ENCODE peak calls at places on chromosome 21, in nine cellular contexts. J is OCI-LY7; C is neural progenitor cell; Z is aorta; N is CD4-positive, CD25-positive, alpha-beta regulatory T cell; F is upper lobe of right lung; B is IMR-90; K is right cardiac atrium; M is hepatocyte. H is an unnamed sample. For H3K9me3, the result is how much of the 10 kb centered on the place peaks cover.

GRCh38 chr21:32867587-32867986 is 96.0 kb upstream of the PAXBP1 start:
- DNase-seq in J (no peak), C (no peak), Z (no peak), N (no peak), F (no peak), B (no peak), K (no peak), M (no peak), H (no peak)

GRCh38 chr21:36976882-36977651 is 10.6 kb upstream of the HLCS start:
- DNase-seq in J (peak), C (peak), Z (no peak), N (no peak), F (no peak), B (peak), K (no peak), M (peak), H (peak)

GRCh38 chr21:18522181-18522771 is 118.7 kb upstream of the TMPRSS15 start:
- DNase-seq in J (no peak), C (peak), Z (no peak), N (no peak), F (no peak), B (no peak), K (no peak), M (peak), H (no peak)

GRCh38 chr21:15062566-15062965 is 2.2 kb downstream of the NRIP1 start:
- DNase-seq in J (no peak), C (no peak), Z (no peak), N (no peak), F (no peak), B (no peak), K (no peak), M (no peak), H (no peak)

GRCh38 chr21:34704119-34704518 is 35.3 kb downstream of the CLIC6 start:
- DNase-seq in J (no peak), C (no peak), Z (no peak), N (no peak), F (no peak), B (peak), K (no peak), M (no peak), H (no peak)

GRCh38 chr21:44421901-44422840 is 33.1 kb upstream of the LRRC3 start:
- DNase-seq in J (no peak), C (no peak), Z (peak), N (no peak), F (peak), B (no peak), K (no peak), M (no peak), H (no peak)

GRCh38 chr21:44773291-44773932 is 28.2 kb downstream of the UBE2G2 start:
- DNase-seq in J (no peak), C (no peak), Z (no peak), N (no peak), F (peak), B (no peak), K (no peak), M (no peak), H (no peak)

GRCh38 chr21:34018910-34019309 is 54.5 kb upstream of the MRPS6 start:
- DNase-seq in J (peak), C (no peak), Z (no peak), N (no peak), F (no peak), B (no peak), K (no peak), M (no peak), H (no peak)

GRCh38 chr21:38301321-38302214 is 44.8 kb downstream of the KCNJ15 start:
- DNase-seq in J (no peak), C (no peak), Z (no peak), N (no peak), F (no peak), B (no peak), K (no peak), M (no peak), H (no peak)

GRCh38 chr21:43740497-43741156 is 21.7 kb downstream of the PDXK start:
- DNase-seq in J (no peak), C (peak), Z (no peak), N (peak), F (peak), B (no peak), K (peak), M (peak), H (no peak)

GRCh38 chr21:45093064-45093532 is 18.7 kb downstream of the ADARB1 start:
- DNase-seq in J (no peak), C (no peak), Z (peak), N (no peak), F (no peak), B (no peak), K (peak), M (no peak), H (no peak)

GRCh38 chr21:46130721-46131720 is 24.4 kb downstream of the FTCD start:
- DNase-seq in J (no peak), C (no peak), Z (peak), N (no peak), F (no peak), B (no peak), K (peak), M (no peak), H (no peak)

GRCh38 chr21:45525910-45526306 is 16.3 kb downstream of the SLC19A1 start:
- DNase-seq in J (no peak), C (no peak), Z (peak), N (no peak), F (peak), B (no peak), K (peak), M (no peak), H (no peak)

GRCh38 chr21:32214654-32215305 is 64.1 kb downstream of the MIS18A start:
- DNase-seq in J (no peak), C (no peak), Z (no peak), N (no peak), F (no peak), B (no peak), K (no peak), M (no peak), H (no peak)

GRCh38 chr21:31558839-31559367 is 100.6 kb upstream of the SOD1 start:
- DNase-seq in J (peak), C (peak), Z (peak), N (peak), F (peak), B (peak), K (peak), M (peak), H (peak)

GRCh38 chr21:39502631-39503030 is 50.9 kb downstream of the SH3BGR start:
- DNase-seq in J (no peak), C (no peak), Z (no peak), N (no peak), F (no peak), B (no peak), K (peak), M (no peak), H (no peak)

GRCh38 chr21:46428987-46429710 is 29.5 kb upstream of the DIP2A start:
- DNase-seq in J (no peak), C (no peak), Z (no peak), N (no peak), F (no peak), B (no peak), K (no peak), M (no peak), H (no peak)

GRCh38 chr21:33541105-33541711 is 709 bp downstream of the GART start:
- DNase-seq in J (peak), C (peak), Z (no peak), N (no peak), F (no peak), B (peak), K (peak), M (no peak), H (no peak)

GRCh38 chr21:31370893-31371652 is 27.0 kb upstream of the TIAM1 start:
- DNase-seq in J (no peak), C (no peak), Z (no peak), N (no peak), F (no peak), B (peak), K (peak), M (peak), H (no peak)

GRCh38 chr21:38267991-38268858 is 11.4 kb downstream of the KCNJ15 start:
- DNase-seq in J (no peak), C (no peak), Z (no peak), N (no peak), F (no peak), B (no peak), K (no peak), M (peak), H (no peak)

GRCh38 chr21:34092241-34092921 is 19.0 kb downstream of the MRPS6 start:
- DNase-seq in J (no peak), C (no peak), Z (no peak), N (no peak), F (no peak), B (no peak), K (no peak), M (no peak), H (no peak)

GRCh38 chr21:44729336-44730027 is 18.1 kb upstream of the TSPEAR start:
- DNase-seq in J (no peak), C (no peak), Z (no peak), N (no peak), F (peak), B (no peak), K (no peak), M (no peak), H (no peak)

GRCh38 chr21:35703704-35704103 is 356.6 kb downstream of the SETD4 start:
- DNase-seq in J (no peak), C (no peak), Z (no peak), N (no peak), F (no peak), B (no peak), K (no peak), M (no peak), H (no peak)

GRCh38 chr21:44892095-44892494 is 18.6 kb upstream of the PTTG1IP start:
- DNase-seq in J (no peak), C (peak), Z (peak), N (no peak), F (no peak), B (no peak), K (peak), M (no peak), H (no peak)

GRCh38 chr21:46667735-46668380 is 32.4 kb downstream of the PRMT2 start:
- DNase-seq in J (no peak), C (peak), Z (peak), N (no peak), F (no peak), B (peak), K (peak), M (peak), H (no peak)

GRCh38 chr21:38179504-38179900 is 77.3 kb upstream of the KCNJ15 start:
- DNase-seq in J (no peak), C (no peak), Z (no peak), N (no peak), F (no peak), B (peak), K (no peak), M (no peak), H (no peak)

GRCh38 chr21:18369115-18369514 is 34.5 kb downstream of the TMPRSS15 start:
- DNase-seq in J (peak), C (peak), Z (no peak), N (no peak), F (no peak), B (no peak), K (no peak), M (peak), H (no peak)

GRCh38 chr21:36657999-36658398 is 40.9 kb upstream of the SIM2 start:
- DNase-seq in J (no peak), C (no peak), Z (no peak), N (no peak), F (no peak), B (no peak), K (no peak), M (no peak), H (no peak)

GRCh38 chr21:33518899-33519298 is 23.0 kb downstream of the GART start:
- DNase-seq in J (no peak), C (no peak), Z (no peak), N (no peak), F (no peak), B (no peak), K (no peak), M (no peak), H (no peak)

GRCh38 chr21:38267136-38267535 is 10.3 kb downstream of the KCNJ15 start:
- DNase-seq in J (no peak), C (no peak), Z (no peak), N (no peak), F (no peak), B (no peak), K (no peak), M (no peak), H (no peak)

GRCh38 chr21:30478015-30478414 is 2.2 kb downstream of the KRTAP19-1 start:
- DNase-seq in J (no peak), C (no peak), Z (no peak), N (no peak), F (no peak), B (no peak), K (no peak), M (peak), H (no peak)

GRCh38 chr21:34148826-34149558 is 75.6 kb downstream of the MRPS6 start:
- DNase-seq in J (no peak), C (peak), Z (no peak), N (no peak), F (no peak), B (no peak), K (no peak), M (no peak), H (no peak)

GRCh38 chr21:33642896-33643657 is 776 bp downstream of the ITSN1 start:
- DNase-seq in J (peak), C (peak), Z (peak), N (peak), F (peak), B (peak), K (peak), M (peak), H (no peak)

GRCh38 chr21:31135536-31136184 is 97.4 kb upstream of the KRTAP19-8 start:
- DNase-seq in J (no peak), C (no peak), Z (no peak), N (no peak), F (no peak), B (no peak), K (no peak), M (no peak), H (no peak)

GRCh38 chr21:43719748-43720538 is 1.0 kb downstream of the PDXK start:
- DNase-seq in J (peak), C (peak), Z (peak), N (no peak), F (peak), B (no peak), K (peak), M (no peak), H (no peak)

GRCh38 chr21:27581168-27581567 is 614.3 kb upstream of the ADAMTS5 start:
- DNase-seq in J (no peak), C (no peak), Z (no peak), N (no peak), F (no peak), B (peak), K (no peak), M (no peak), H (no peak)

GRCh38 chr21:14737922-14738321 is 191.8 kb upstream of the SAMSN1 start:
- DNase-seq in J (peak), C (peak), Z (no peak), N (peak), F (no peak), B (peak), K (no peak), M (peak), H (no peak)

GRCh38 chr21:35075546-35075945 is 26.4 kb upstream of the RUNX1 start:
- DNase-seq in J (no peak), C (no peak), Z (no peak), N (no peak), F (no peak), B (peak), K (no peak), M (peak), H (no peak)

GRCh38 chr21:45001134-45002095 is 61.6 kb downstream of the SLX9 start:
- DNase-seq in J (no peak), C (no peak), Z (peak), N (no peak), F (peak), B (peak), K (peak), M (no peak), H (peak)

DNA sequence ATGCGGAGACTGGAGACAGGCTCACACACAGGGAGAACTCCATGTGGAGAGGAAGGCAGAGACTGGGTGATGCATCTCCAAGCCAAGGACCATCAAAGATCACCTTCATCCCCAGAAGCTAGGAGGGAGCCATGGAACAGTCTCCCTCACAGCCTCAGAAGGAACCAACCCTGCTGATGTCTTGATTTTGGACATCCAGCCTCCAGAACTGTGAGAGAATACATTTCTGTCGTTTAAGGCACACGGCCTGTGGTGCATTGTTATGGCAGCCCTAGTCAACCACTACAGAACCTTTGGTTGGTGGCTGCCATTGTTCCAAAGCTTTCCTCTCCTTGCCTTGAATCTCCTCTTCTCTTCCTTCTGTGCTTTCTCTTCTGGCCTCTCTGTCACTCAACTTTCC is 64.0 kb downstream of the BACH1 start:
- DNase-seq in J (no peak), C (no peak), Z (no peak), N (no peak), F (no peak), B (no peak), K (no peak), M (no peak), H (no peak)
- H3K9me3 ChIP-seq in J (under half), C (under half), Z (under half), N (under half), F (under half), B (under half), K (under half), M (under half), H (under half)

DNA sequence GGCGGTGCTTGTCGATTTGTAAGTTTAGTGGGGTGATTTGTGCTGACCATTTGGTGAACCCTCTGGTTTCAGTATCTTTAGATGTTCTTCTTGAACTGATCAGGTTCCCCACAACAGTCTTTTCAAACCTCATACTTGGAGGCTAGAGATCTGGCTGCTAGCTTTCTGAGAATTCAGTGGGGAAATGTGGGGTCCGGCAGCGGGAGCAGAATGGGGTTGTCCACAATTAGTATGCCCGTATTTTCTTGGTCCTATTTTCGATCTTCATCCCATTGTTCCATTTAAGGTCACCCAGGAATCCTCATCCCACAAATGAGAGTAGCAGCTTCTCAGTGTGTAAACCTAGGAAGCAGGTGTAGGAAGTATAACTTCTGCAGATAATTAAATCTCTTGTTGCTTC is 10.3 kb upstream of the TPTE start:
- DNase-seq in J (no peak), C (no peak), Z (no peak), N (no peak), F (no peak), B (no peak), K (no peak), M (no peak), H (no peak)
- H3K9me3 ChIP-seq in J (under half), C (under half), Z (under half), N (under half), F (under half), B (under half), K (under half), M (under half), H (under half)

GRCh38 chr21:20292280-20292679 is 705.9 kb upstream of the NCAM2 start:
- DNase-seq in J (no peak), C (no peak), Z (no peak), N (no peak), F (no peak), B (no peak), K (no peak), M (no peak), H (no peak)
- H3K9me3 ChIP-seq in J (under half), C (under half), Z (under half), N (under half), F (under half), B (under half), K (under half), M (under half), H (under half)

GRCh38 chr21:41571938-41572510 is 64.1 kb upstream of the TMPRSS2 start:
- DNase-seq in J (peak), C (no peak), Z (no peak), N (no peak), F (no peak), B (no peak), K (no peak), M (no peak), H (no peak)

GRCh38 chr21:41578083-41578482 is 70.1 kb upstream of the TMPRSS2 start:
- DNase-seq in J (no peak), C (no peak), Z (no peak), N (no peak), F (no peak), B (no peak), K (no peak), M (no peak), H (no peak)

GRCh38 chr21:41570791-41571355 is 62.9 kb upstream of the TMPRSS2 start:
- DNase-seq in J (peak), C (no peak), Z (no peak), N (no peak), F (no peak), B (no peak), K (no peak), M (no peak), H (no peak)

GRCh38 chr21:41576010-41576615 is 68.2 kb upstream of the TMPRSS2 start:
- DNase-seq in J (no peak), C (no peak), Z (no peak), N (no peak), F (no peak), B (no peak), K (no peak), M (no peak), H (no peak)

GRCh38 chr21:41573902-41574690 is 66.1 kb upstream of the TMPRSS2 start:
- DNase-seq in J (no peak), C (no peak), Z (no peak), N (no peak), F (no peak), B (no peak), K (no peak), M (no peak), H (no peak)
- H3K9me3 ChIP-seq in J (under half), C (under half), Z (under half), N (under half), F (under half), B (under half), K (under half), M (under half), H (under half)

DNA sequence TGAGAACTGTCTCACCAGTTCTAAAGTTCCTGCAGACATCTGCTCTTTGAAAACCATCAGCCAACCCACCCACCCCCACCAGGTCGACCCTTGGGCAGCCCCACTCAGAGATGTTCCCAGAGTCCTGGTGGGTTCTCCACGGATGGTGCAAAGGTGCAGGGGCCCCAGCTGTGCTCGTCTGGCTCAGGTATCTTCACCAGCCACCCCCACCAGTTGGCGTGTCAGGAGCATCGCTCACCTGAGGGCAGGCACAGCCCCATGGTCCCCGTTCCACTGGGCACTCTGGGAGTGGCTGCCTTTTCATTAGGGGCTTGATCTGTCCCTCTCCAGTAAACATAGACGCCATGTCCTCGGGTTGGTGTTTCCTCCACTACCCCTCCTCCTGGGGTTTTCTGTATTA is 70.5 kb downstream of the UMODL1 start:
- DNase-seq in J (no peak), C (no peak), Z (peak), N (no peak), F (no peak), B (no peak), K (peak), M (no peak), H (no peak)
- H3K9me3 ChIP-seq in J (under half), C (under half), Z (under half), N (under half), F (under half), B (under half), K (under half), M (under half), H (under half)

GRCh38 chr21:26423506-26423905 is 149.6 kb downstream of the CYYR1 start:
- DNase-seq in J (no peak), C (no peak), Z (no peak), N (no peak), F (no peak), B (no peak), K (no peak), M (no peak), H (no peak)
- H3K9me3 ChIP-seq in J (under half), C (under half), Z (under half), N (under half), F (under half), B (under half), K (under half), M (under half), H (under half)

H was measured in AG04450.